ENCODE peak calls at places on chromosomes 11 and 22, in ten cellular contexts. R is KG1; J is GM04504; D is T-cell; A is fibroblast of villous mesenchyme; Z is stimulated activated CD4-positive, alpha-beta T cell treated with anti-CD3 and anti-CD28 coated beads, Interleukin-15, amount 100 ng/mL, for 24 hours; Q is head of caudate nucleus; N is endothelial cell; M is brain microvascular endothelial cell; T is AG20443. H is an unnamed sample.

GRCh38 chr22:28808716-28809355 is 8.5 kb upstream of the XBP1 start:
- DNase-seq in R (no peak), J (no peak), D (no peak), A (no peak), Z (no peak), Q (no peak), N (no peak), M (no peak), T (no peak), H (no peak)

GRCh38 chr11:111447931-111448330 is 64.3 kb downstream of the BTG4 start:
- DNase-seq in R (no peak), J (no peak), D (no peak), A (no peak), Z (no peak), Q (no peak), N (no peak), M (no peak), T (no peak), H (no peak)

GRCh38 chr11:105202844-105203548 is 63.4 kb upstream of the CARD18 start:
- DNase-seq in R (peak), J (no peak), D (no peak), A (no peak), Z (no peak), Q (no peak), N (no peak), M (no peak), T (no peak), H (no peak)

GRCh38 chr22:39519681-39520053 is 695 bp upstream of the ATF4 start:
- DNase-seq in R (no peak), J (no peak), D (peak), A (no peak), Z (no peak), Q (peak), N (no peak), M (no peak), T (peak), H (peak)

GRCh38 chr11:528166-528814 is 7.1 kb downstream of the HRAS start:
- DNase-seq in R (no peak), J (no peak), D (no peak), A (no peak), Z (no peak), Q (no peak), N (no peak), M (no peak), T (no peak), H (no peak)

GRCh38 chr11:123405123-123405592 is 24.9 kb upstream of the GRAMD1B start:
- DNase-seq in R (no peak), J (no peak), D (no peak), A (no peak), Z (no peak), Q (no peak), N (no peak), M (no peak), T (no peak), H (no peak)

GRCh38 chr22:43345761-43346261 is 2.6 kb upstream of the SCUBE1 start:
- DNase-seq in R (no peak), J (no peak), D (no peak), A (no peak), Z (no peak), Q (no peak), N (no peak), M (no peak), T (no peak), H (no peak)

GRCh38 chr11:120136356-120136755 is 1.6 kb downstream of the TRIM29 start:
- DNase-seq in R (no peak), J (no peak), D (no peak), A (no peak), Z (no peak), Q (peak), N (peak), M (no peak), T (no peak), H (no peak)

GRCh38 chr11:26947379-26947844 is 46.5 kb upstream of the FIBIN start:
- DNase-seq in R (no peak), J (peak), D (no peak), A (peak), Z (no peak), Q (no peak), N (no peak), M (peak), T (peak), H (no peak)

GRCh38 chr11:79458712-79459111 is 17.9 kb upstream of the TENM4 start:
- DNase-seq in R (no peak), J (no peak), D (no peak), A (no peak), Z (no peak), Q (no peak), N (no peak), M (no peak), T (no peak), H (no peak)

GRCh38 chr11:73236879-73237278 is 18.8 kb downstream of the P2RY2 start:
- DNase-seq in R (peak), J (no peak), D (no peak), A (peak), Z (peak), Q (peak), N (peak), M (no peak), T (peak), H (no peak)

GRCh38 chr22:39631857-39632256 is 61.3 kb downstream of the CACNA1I start:
- DNase-seq in R (no peak), J (no peak), D (no peak), A (no peak), Z (no peak), Q (no peak), N (no peak), M (no peak), T (no peak), H (no peak)

GRCh38 chr11:84794663-84795443 is 832.3 kb downstream of the DLG2 start:
- DNase-seq in R (no peak), J (no peak), D (no peak), A (no peak), Z (no peak), Q (no peak), N (no peak), M (no peak), T (no peak), H (no peak)

GRCh38 chr11:10991372-10991771 is 133.5 kb upstream of the ZBED5 start:
- DNase-seq in R (no peak), J (no peak), D (no peak), A (no peak), Z (no peak), Q (no peak), N (no peak), M (no peak), T (no peak), H (no peak)

GRCh38 chr11:122888162-122888561 is 5.6 kb downstream of the JHY start:
- DNase-seq in R (no peak), J (no peak), D (no peak), A (no peak), Z (no peak), Q (no peak), N (no peak), M (no peak), T (no peak), H (no peak)

GRCh38 chr11:11985016-11985715 is 23.3 kb downstream of the DKK3 start:
- DNase-seq in R (no peak), J (peak), D (no peak), A (peak), Z (no peak), Q (no peak), N (no peak), M (peak), T (peak), H (no peak)

GRCh38 chr11:44842219-44842618 is 108.5 kb downstream of the TP53I11 start:
- DNase-seq in R (no peak), J (peak), D (no peak), A (peak), Z (no peak), Q (no peak), N (no peak), M (peak), T (peak), H (no peak)

GRCh38 chr22:37331034-37331428 is 48.7 kb downstream of the CYTH4 start:
- DNase-seq in R (no peak), J (no peak), D (no peak), A (peak), Z (no peak), Q (no peak), N (no peak), M (peak), T (peak), H (no peak)